ENCODE peak calls at places on chromosomes 3 and 15, in seven cellular contexts. One of them, this sample, is unnamed.

GRCh38 chr3:150215616-150216015 is 192.5 kb upstream of the TSC22D2 start:
- DNase-seq in NCI-H2029: no peak
- DNase-seq in tibial artery: no peak
- DNase-seq in lung: no peak
- DNase-seq in DMS153: no peak
- DNase-seq in iris pigment epithelial cell: peak
- DNase-seq in T-helper 2 cell: no peak
- DNase-seq in this sample: peak

GRCh38 chr15:72599855-72600464 is 54.5 kb upstream of the GOLGA6B start:
- DNase-seq in NCI-H2029: peak
- DNase-seq in tibial artery: no peak
- DNase-seq in lung: no peak
- DNase-seq in DMS153: no peak
- DNase-seq in iris pigment epithelial cell: peak
- DNase-seq in T-helper 2 cell: no peak
- DNase-seq in this sample: peak

GRCh38 chr3:17707813-17708543 is 34.5 kb downstream of the TBC1D5 start:
- DNase-seq in NCI-H2029: no peak
- DNase-seq in tibial artery: no peak
- DNase-seq in lung: no peak
- DNase-seq in DMS153: no peak
- DNase-seq in iris pigment epithelial cell: peak
- DNase-seq in T-helper 2 cell: no peak
- DNase-seq in this sample: peak

GRCh38 chr15:40047413-40048154 is 8.6 kb upstream of the SRP14 start:
- DNase-seq in NCI-H2029: peak
- DNase-seq in tibial artery: peak
- DNase-seq in lung: peak
- DNase-seq in DMS153: peak
- DNase-seq in iris pigment epithelial cell: peak
- DNase-seq in T-helper 2 cell: peak
- DNase-seq in this sample: peak

GRCh38 chr3:25945836-25946235 is 155.9 kb downstream of the OXSM start:
- DNase-seq in NCI-H2029: no peak
- DNase-seq in tibial artery: no peak
- DNase-seq in lung: no peak
- DNase-seq in DMS153: no peak
- DNase-seq in iris pigment epithelial cell: no peak
- DNase-seq in T-helper 2 cell: no peak
- DNase-seq in this sample: no peak

GRCh38 chr15:76108021-76108723 is 48.4 kb downstream of the TMEM266 start:
- DNase-seq in NCI-H2029: no peak
- DNase-seq in tibial artery: no peak
- DNase-seq in lung: no peak
- DNase-seq in DMS153: no peak
- DNase-seq in iris pigment epithelial cell: no peak
- DNase-seq in T-helper 2 cell: no peak
- DNase-seq in this sample: no peak

GRCh38 chr15:30999729-31000128 is 8.3 kb upstream of the MTMR10 start:
- DNase-seq in NCI-H2029: no peak
- DNase-seq in tibial artery: no peak
- DNase-seq in lung: no peak
- DNase-seq in DMS153: no peak
- DNase-seq in iris pigment epithelial cell: no peak
- DNase-seq in T-helper 2 cell: no peak
- DNase-seq in this sample: no peak

GRCh38 chr3:111890051-111890580 is 31.1 kb downstream of the PHLDB2 start:
- DNase-seq in NCI-H2029: no peak
- DNase-seq in tibial artery: no peak
- DNase-seq in lung: no peak
- DNase-seq in DMS153: no peak
- DNase-seq in iris pigment epithelial cell: no peak
- DNase-seq in T-helper 2 cell: no peak
- DNase-seq in this sample: no peak

GRCh38 chr3:171729452-171730334 is 80.6 kb downstream of the PLD1 start:
- DNase-seq in NCI-H2029: no peak
- DNase-seq in tibial artery: no peak
- DNase-seq in lung: no peak
- DNase-seq in DMS153: no peak
- DNase-seq in iris pigment epithelial cell: no peak
- DNase-seq in T-helper 2 cell: no peak
- DNase-seq in this sample: no peak

GRCh38 chr3:101676765-101677435 is at the start of gene ZBTB11:
- DNase-seq in NCI-H2029: no peak
- DNase-seq in tibial artery: peak
- DNase-seq in lung: peak
- DNase-seq in DMS153: no peak
- DNase-seq in iris pigment epithelial cell: peak
- DNase-seq in T-helper 2 cell: peak
- DNase-seq in this sample: peak

GRCh38 chr3:128588147-128588546 is 62.5 kb downstream of the RPN1 start:
- DNase-seq in NCI-H2029: no peak
- DNase-seq in tibial artery: no peak
- DNase-seq in lung: no peak
- DNase-seq in DMS153: no peak
- DNase-seq in iris pigment epithelial cell: no peak
- DNase-seq in T-helper 2 cell: no peak
- DNase-seq in this sample: no peak

This sample was measured in choroid plexus epithelial cell.